ENCODE peak calls at places on chromosomes 1 and 21, in four cellular contexts. L is thoracic aorta, I is cardiac muscle cell, F is fibroblast of pulmonary artery. A is an unnamed sample.

GRCh38 chr1:156153362-156153761 is at the start of gene SEMA4A:
- DNase-seq in F (no peak), L (no peak), I (no peak), A (no peak)

GRCh38 chr21:44867999-44868700 is 5.3 kb downstream of the PTTG1IP start:
- DNase-seq in L (no peak), I (no peak), F (no peak), A (no peak)

GRCh38 chr1:165903672-165904071 is 76.3 kb downstream of the UCK2 start:
- DNase-seq in I (peak; percentile 68), F (peak; percentile 76), L (no peak), A (peak; percentile 81)

GRCh38 chr1:46246548-46247432 is 773 bp upstream of the RAD54L start:
- DNase-seq in I (peak; percentile 69), F (peak; percentile 46), L (peak; percentile 9), A (peak; percentile 69)

GRCh38 chr21:44987301-44987885 is 47.6 kb downstream of the SLX9 start:
- DNase-seq in L (no peak), F (no peak), I (no peak), A (no peak)

GRCh38 chr21:36909901-36910561 is 56.4 kb downstream of the HLCS start:
- DNase-seq in L (no peak), F (peak; percentile 99), I (peak; percentile 97), A (peak; percentile 87)

GRCh38 chr1:226887006-226887405 is 16.6 kb downstream of the PSEN2 start:
- DNase-seq in L (no peak), I (no peak), F (no peak), A (no peak)

GRCh38 chr1:46532498-46533178 is 18.8 kb downstream of the KNCN start:
- DNase-seq in I (peak; percentile 72), L (no peak), F (peak; percentile 54), A (peak; percentile 83)

GRCh38 chr1:67285780-67286488 is 21.7 kb upstream of the IL12RB2 start:
- DNase-seq in I (no peak), L (no peak), F (no peak), A (no peak)

GRCh38 chr1:35573198-35573775 is at the start of gene TFAP2E:
- DNase-seq in F (peak; percentile 27), I (peak; percentile 41), L (no peak), A (peak; percentile 80)

GRCh38 chr1:30649321-30649991 is 73.9 kb downstream of the MATN1 start:
- DNase-seq in F (no peak), I (no peak), L (no peak), A (no peak)

GRCh38 chr1:923131-923990 is at the start of gene SAMD11:
- DNase-seq in L (peak; percentile 43), I (peak; percentile 91), F (peak; percentile 77), A (peak; percentile 85)

GRCh38 chr1:107394301-107394700 is 253.5 kb downstream of the NTNG1 start:
- DNase-seq in F (no peak), I (no peak), L (no peak), A (no peak)

GRCh38 chr1:63487336-63488065 is 35.5 kb downstream of the ITGB3BP start:
- DNase-seq in L (no peak), F (peak; percentile 45), I (peak; percentile 60), A (peak; percentile 4)

GRCh38 chr1:55519276-55519675 is 304.1 kb upstream of the USP24 start:
- DNase-seq in L (no peak), F (no peak), I (no peak), A (no peak)

GRCh38 chr21:34091032-34091431 is 17.7 kb downstream of the MRPS6 start:
- DNase-seq in L (no peak), I (no peak), F (no peak), A (no peak)

GRCh38 chr1:244371294-244372141 is 80.2 kb downstream of the ADSS2 start:
- DNase-seq in I (no peak), F (no peak), L (no peak), A (no peak)

GRCh38 chr1:183956559-183957188 is 80.9 kb downstream of the COLGALT2 start:
- DNase-seq in L (no peak), F (peak; percentile 84), I (peak; percentile 84), A (peak; percentile 80)

GRCh38 chr1:215402147-215402546 is 165.0 kb upstream of the KCTD3 start:
- DNase-seq in F (no peak), L (no peak), I (no peak), A (no peak)

GRCh38 chr1:29811247-29811646 is 574.9 kb downstream of the PTPRU start:
- DNase-seq in L (no peak), I (no peak), F (no peak), A (no peak)

GRCh38 chr1:156119503-156120209 is 5.1 kb downstream of the LMNA start:
- DNase-seq in L (no peak), I (no peak), F (peak; percentile 58), A (peak; percentile 89)

GRCh38 chr1:152878042-152878441 is at the start of gene SMCP:
- DNase-seq in L (no peak), F (no peak), I (no peak), A (no peak)

GRCh38 chr1:78237364-78237916 is 191.7 kb downstream of the GIPC2 start:
- DNase-seq in F (no peak), L (no peak), I (no peak), A (no peak)

GRCh38 chr1:202049129-202049528 is 38.7 kb downstream of the ELF3 start:
- DNase-seq in F (peak; percentile 50), L (no peak), I (peak; percentile 23), A (no peak)
- TF ChIP-seq CTCF in F (no peak), L (no peak), I (no peak), A (no peak)

GRCh38 chr1:150162582-150162861 is 12.8 kb downstream of the PLEKHO1 start:
- DNase-seq in L (no peak), I (no peak), F (no peak), A (peak; percentile 33)
- H3K4me3 ChIP-seq in L (peak overlapping the region; percentile 64), I (peak overlapping the region; percentile 7), F (peak overlapping the region; percentile 29), A (peak overlapping the region; percentile 47)

DNA sequence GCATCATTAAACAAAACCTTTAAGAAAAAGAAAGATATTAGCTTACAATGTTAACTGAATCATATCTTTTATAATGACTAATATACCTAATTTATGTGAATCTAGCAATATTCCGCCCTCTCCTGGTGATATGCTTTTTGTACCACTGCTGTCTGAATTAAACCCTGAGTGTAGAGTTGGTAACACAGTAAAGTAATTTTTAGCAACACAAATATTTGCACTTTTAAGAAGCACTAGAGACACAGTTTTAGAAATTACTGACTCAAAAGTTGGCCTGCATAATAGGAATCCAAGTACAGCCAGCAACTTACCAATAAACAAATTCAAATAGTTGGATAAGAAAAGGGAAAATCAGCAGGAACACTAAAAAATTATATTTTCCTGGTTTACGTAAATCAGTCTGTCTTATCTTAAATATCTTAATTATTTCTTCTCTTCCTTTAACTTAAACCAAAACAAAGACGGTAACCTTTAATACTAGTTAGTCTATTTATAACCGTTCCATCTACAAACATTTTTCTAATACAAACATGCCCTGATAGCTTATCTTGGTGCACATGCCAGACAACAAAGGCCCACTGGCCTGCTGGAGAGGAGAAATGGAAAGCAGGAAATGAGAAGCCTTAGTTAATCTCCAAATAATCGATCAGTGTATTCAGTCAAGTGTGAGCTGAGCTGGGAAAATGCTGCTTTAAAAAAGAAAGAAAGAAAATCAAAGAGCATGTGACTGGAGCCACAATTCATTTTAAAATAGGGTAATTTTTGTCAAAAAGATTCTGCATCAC is 246.0 kb downstream of the RERE start:
- DNase-seq in F (peak; percentile 72), I (peak; percentile 70), L (no peak), A (peak; percentile 26)
- TF ChIP-seq CTCF in F (peak; percentile 67), I (peak; percentile 58), L (peak; percentile 61), A (peak; percentile 34)

GRCh38 chr1:235650341-235651169 is 971 bp upstream of the GNG4 start:
- DNase-seq in I (no peak), L (no peak), F (no peak), A (no peak)

GRCh38 chr1:235648954-235649721 is 446 bp downstream of the GNG4 start:
- DNase-seq in I (peak; percentile 65), F (peak; percentile 63), L (no peak), A (peak; percentile 83)

GRCh38 chr1:235652364-235652763 is 2.8 kb upstream of the GNG4 start:
- DNase-seq in I (no peak), F (no peak), L (no peak), A (no peak)

GRCh38 chr1:235649722-235650163 is at the start of gene GNG4:
- DNase-seq in L (no peak), I (no peak), F (no peak), A (no peak)

DNA sequence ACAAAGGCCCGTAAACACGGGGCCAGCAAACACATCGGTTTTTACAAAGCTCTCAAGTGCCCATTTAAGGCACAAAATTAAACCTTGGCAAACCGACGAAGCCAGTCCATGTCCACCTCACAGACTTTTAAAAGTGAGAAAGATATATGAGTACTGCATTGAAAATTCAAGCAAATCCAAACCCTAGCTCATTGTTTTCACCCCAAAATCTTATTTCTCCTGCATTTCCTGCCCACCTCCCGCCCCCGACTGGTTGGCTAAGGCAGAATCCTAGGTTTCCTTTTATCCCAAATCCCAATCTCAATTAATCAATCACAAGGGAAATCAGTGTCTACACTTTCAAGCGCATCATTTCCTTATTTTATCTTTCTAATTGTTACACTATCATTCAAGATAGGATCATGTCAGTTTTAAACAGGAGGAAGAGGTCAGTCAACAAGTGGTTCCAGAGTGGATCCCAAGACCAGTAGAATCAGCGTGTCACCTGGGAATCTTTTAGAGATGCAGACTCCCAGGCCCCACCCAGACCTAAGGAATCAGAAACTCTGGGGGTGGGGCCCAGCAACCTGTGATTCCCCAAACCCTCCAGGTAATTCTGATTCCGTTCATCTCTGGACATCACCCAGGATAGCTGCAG is 1.7 kb upstream of the GNG4 start:
- DNase-seq in L (no peak), I (no peak), F (no peak), A (no peak)
- H3K4me3 ChIP-seq in L (no peak overlapping the region), I (no peak overlapping the region), F (no peak overlapping the region), A (no peak overlapping the region)

GRCh38 chr1:154608522-154609294 is 722 bp upstream of the ADAR start:
- DNase-seq in F (peak; percentile 60), L (no peak), I (peak; percentile 61), A (peak; percentile 71)

GRCh38 chr1:154609398-154610380 is 1.7 kb upstream of the ADAR start:
- DNase-seq in L (no peak), F (peak; percentile 11), I (no peak), A (peak; percentile 56)

GRCh38 chr1:154607748-154608521 is at the start of gene ADAR:
- DNase-seq in F (peak; percentile 99), L (peak; percentile 79), I (peak; percentile 99), A (peak; percentile 97)

GRCh38 chr1:154603317-154603716 is 4.7 kb downstream of the ADAR start:
- DNase-seq in F (no peak), I (no peak), L (no peak), A (no peak)

DNA sequence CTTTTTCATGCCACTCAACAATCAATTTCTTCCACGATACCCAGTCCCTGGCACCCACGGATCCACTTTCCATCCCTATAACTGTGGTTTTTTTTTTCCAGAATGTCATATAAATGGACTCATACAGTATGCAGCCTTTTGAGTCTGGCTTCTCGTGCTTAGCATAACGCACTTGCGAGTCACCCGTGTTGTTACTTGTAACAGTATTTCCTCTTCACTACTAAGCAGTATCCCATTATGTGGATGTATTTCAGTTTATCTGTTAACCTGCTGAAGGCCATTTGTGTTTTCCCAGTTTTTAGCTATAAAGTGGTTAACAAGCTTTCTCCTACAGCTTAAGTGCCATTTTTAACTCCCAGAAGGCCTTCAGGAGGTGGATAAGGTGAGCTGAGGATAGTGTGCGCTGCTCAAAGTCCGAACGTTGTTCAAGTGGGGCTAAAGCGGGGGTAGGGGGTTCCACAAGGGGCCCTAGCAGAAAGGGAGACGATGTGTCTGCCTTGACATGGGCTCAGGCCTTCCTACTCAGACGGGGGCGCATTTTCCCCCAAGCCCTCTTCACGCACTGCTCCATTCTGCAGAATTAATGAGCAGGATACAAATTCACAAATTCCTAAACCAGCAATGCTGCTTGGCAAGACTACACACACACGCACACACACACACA is 770 bp downstream of the ADAR start:
- DNase-seq in L (no peak), I (peak; percentile 52), F (peak; percentile 50), A (peak; percentile 66)
- TF ChIP-seq CTCF in L (no peak), I (peak; percentile 3), F (no peak), A (no peak)

A was measured in foreskin fibroblast.